ENCODE peak calls at places on chromosomes 7 and 10, in nine cellular contexts. R is heart right ventricle, D is T-helper 2 cell, K is fibroblast of the aortic adventitia, B is NCI-H345, Y is C1 segment of cervical spinal cord, A is lung microvascular endothelial cell, Z is IMR-90, C is dorsolateral prefrontal cortex. E is an unnamed sample.

GRCh38 chr10:74987339-74988054 is 124.0 kb upstream of the SAMD8 start:
- DNase-seq in A (no peak), C (no peak), R (no peak), Z (no peak), Y (no peak), K (peak; percentile 76), B (no peak), D (no peak), E (peak; percentile 48)

GRCh38 chr10:17533731-17534130 is 79.3 kb upstream of the ST8SIA6 start:
- DNase-seq in Y (no peak), K (peak; percentile 19), D (no peak), Z (peak; percentile 45), A (no peak), R (no peak), B (no peak), C (no peak), E (no peak)

GRCh38 chr10:19908991-19909699 is 92.9 kb downstream of the PLXDC2 start:
- DNase-seq in K (no peak), B (no peak), Y (no peak), A (no peak), D (no peak), R (no peak), C (no peak), Z (no peak), E (no peak)

GRCh38 chr10:105258036-105258673 is 617.1 kb downstream of the SORCS3 start:
- DNase-seq in Z (no peak), C (no peak), A (no peak), B (no peak), R (no peak), D (no peak), K (no peak), Y (no peak), E (no peak)

GRCh38 chr10:98349508-98349922 is 65.5 kb downstream of the PYROXD2 start:
- DNase-seq in B (no peak), K (peak; percentile 100), D (no peak), A (peak; percentile 26), R (peak; percentile 54), C (no peak), Z (peak; percentile 99), Y (no peak), E (peak; percentile 99)

GRCh38 chr10:101444058-101444457 is 90.1 kb downstream of the BTRC start:
- DNase-seq in B (no peak), Z (peak; percentile 17), Y (no peak), D (no peak), K (peak; percentile 20), R (no peak), A (peak; percentile 25), C (no peak), E (peak; percentile 4)

GRCh38 chr10:102796407-102797176 is 40.6 kb downstream of the CYP17A1 start:
- DNase-seq in A (peak; percentile 79), R (peak; percentile 91), K (peak; percentile 73), Y (peak; percentile 21), B (no peak), C (peak; percentile 76), D (no peak), Z (peak; percentile 41), E (peak; percentile 80)

GRCh38 chr7:3009086-3009485 is 34.6 kb downstream of the CARD11 start:
- DNase-seq in R (no peak), Z (no peak), A (no peak), D (no peak), C (no peak), K (no peak), B (no peak), Y (no peak), E (no peak)

GRCh38 chr10:110802090-110802489 is 69.6 kb upstream of the PDCD4 start:
- DNase-seq in D (no peak), B (no peak), A (peak; percentile 21), K (peak; percentile 84), R (no peak), Y (no peak), Z (peak; percentile 81), C (no peak), E (peak; percentile 25)

GRCh38 chr10:19817251-19818046 is 1.2 kb downstream of the PLXDC2 start:
- DNase-seq in A (no peak), D (no peak), C (peak; percentile 51), R (peak; percentile 18), Y (no peak), K (no peak), Z (no peak), B (no peak), E (no peak)

GRCh38 chr7:40134428-40135423 is at the start of the genes MPLKIP and SUGCT:
- DNase-seq in A (peak; percentile 87), D (peak; percentile 84), C (peak; percentile 82), K (peak; percentile 93), B (peak; percentile 84), R (peak; percentile 89), Z (peak; percentile 87), Y (peak; percentile 95), E (peak; percentile 91)

GRCh38 chr7:48454750-48455192 is 283.5 kb downstream of the ABCA13 start:
- DNase-seq in K (no peak), R (no peak), D (no peak), C (no peak), Y (no peak), B (no peak), A (no peak), Z (no peak), E (no peak)

GRCh38 chr7:124033807-124034753 is 1.2 kb upstream of the TMEM229A start:
- DNase-seq in B (no peak), K (no peak), D (no peak), R (no peak), A (no peak), Y (no peak), Z (no peak), C (no peak), E (no peak)

GRCh38 chr7:76332073-76332472 is 26.7 kb downstream of the YWHAG start:
- DNase-seq in D (no peak), Y (no peak), R (no peak), Z (no peak), K (no peak), B (no peak), A (no peak), C (peak; percentile 36), E (no peak)

GRCh38 chr10:122341141-122341810 is 33.2 kb upstream of the PLEKHA1 start:
- DNase-seq in B (no peak), R (peak; percentile 56), Z (no peak), C (no peak), A (no peak), K (peak; percentile 30), Y (no peak), D (no peak), E (peak; percentile 9)

GRCh38 chr10:62335326-62335725 is 38.8 kb upstream of the ZNF365 start:
- DNase-seq in Z (peak; percentile 50), R (no peak), B (no peak), K (peak; percentile 13), Y (no peak), C (no peak), D (no peak), A (peak; percentile 38), E (peak; percentile 6)

GRCh38 chr7:41185851-41186250 is 517.0 kb downstream of the INHBA start:
- DNase-seq in Y (no peak), Z (no peak), K (no peak), B (no peak), C (no peak), D (no peak), R (no peak), A (peak; percentile 20), E (peak; percentile 30)

E was measured in fibroblast of villous mesenchyme.